ENCODE peak calls at places on chromosomes 16 and 17, in eight cellular contexts. O is ovary, A is lung, G is fibroblast of the aortic adventitia, Q is AG04450, Z is IMR-90, X is Calu3, J is transverse colon. D is an unnamed sample.

GRCh38 chr17:50949128-50950001 is 83.2 kb upstream of the TOB1 start:
- DNase-seq in O (peak; percentile 45), A (no peak), G (no peak), Q (no peak), Z (no peak), X (no peak), J (no peak), D (peak; percentile 37)

GRCh38 chr17:33234930-33235685 is 58.0 kb downstream of the ASIC2 start:
- DNase-seq in O (peak; percentile 78), A (peak; percentile 59), G (peak; percentile 91), Q (peak; percentile 79), Z (peak; percentile 97), X (no peak), J (peak; percentile 36), D (no peak)

GRCh38 chr16:674968-675883 is at the start of gene RHBDL1:
- DNase-seq in O (no peak), A (no peak), G (peak; percentile 6), Q (no peak), Z (peak; percentile 42), X (peak; percentile 51), J (peak; percentile 57), D (no peak)

GRCh38 chr17:61157246-61157887 is 242.3 kb upstream of the TBX2 start:
- DNase-seq in O (no peak), A (no peak), G (peak; percentile 22), Q (no peak), Z (peak; percentile 71), X (no peak), J (no peak), D (no peak)

GRCh38 chr17:65698381-65699061 is 137.1 kb upstream of the AXIN2 start:
- DNase-seq in O (no peak), A (peak; percentile 31), G (peak; percentile 92), Q (peak; percentile 34), Z (peak; percentile 76), X (no peak), J (no peak), D (no peak)

GRCh38 chr17:75482098-75482943 is 25.9 kb downstream of the TMEM94 start:
- DNase-seq in O (no peak), A (no peak), G (no peak), Q (no peak), Z (no peak), X (no peak), J (no peak), D (no peak)

GRCh38 chr16:66278111-66278531 is 88.4 kb upstream of the CDH5 start:
- DNase-seq in O (no peak), A (peak; percentile 86), G (no peak), Q (no peak), Z (no peak), X (peak; percentile 93), J (peak; percentile 51), D (no peak)

GRCh38 chr16:77763994-77764393 is 24.4 kb upstream of the VAT1L start:
- DNase-seq in O (no peak), A (peak; percentile 47), G (no peak), Q (no peak), Z (no peak), X (no peak), J (no peak), D (no peak)

GRCh38 chr17:36665417-36665816 is 64.0 kb downstream of the MRM1 start:
- DNase-seq in O (no peak), A (no peak), G (no peak), Q (no peak), Z (no peak), X (peak; percentile 63), J (no peak), D (no peak)

GRCh38 chr16:27287887-27288286 is 19.3 kb upstream of the NSMCE1 start:
- DNase-seq in O (no peak), A (no peak), G (no peak), Q (no peak), Z (no peak), X (no peak), J (no peak), D (no peak)

GRCh38 chr16:29816694-29817441 is 916 bp downstream of the PAGR1 start:
- DNase-seq in O (peak; percentile 74), A (no peak), G (peak; percentile 58), Q (no peak), Z (peak; percentile 60), X (peak; percentile 76), J (peak; percentile 73), D (no peak)

GRCh38 chr17:60887607-60888028 is 210.0 kb downstream of the BCAS3 start:
- DNase-seq in O (no peak), A (no peak), G (no peak), Q (no peak), Z (no peak), X (no peak), J (no peak), D (no peak)

DNA sequence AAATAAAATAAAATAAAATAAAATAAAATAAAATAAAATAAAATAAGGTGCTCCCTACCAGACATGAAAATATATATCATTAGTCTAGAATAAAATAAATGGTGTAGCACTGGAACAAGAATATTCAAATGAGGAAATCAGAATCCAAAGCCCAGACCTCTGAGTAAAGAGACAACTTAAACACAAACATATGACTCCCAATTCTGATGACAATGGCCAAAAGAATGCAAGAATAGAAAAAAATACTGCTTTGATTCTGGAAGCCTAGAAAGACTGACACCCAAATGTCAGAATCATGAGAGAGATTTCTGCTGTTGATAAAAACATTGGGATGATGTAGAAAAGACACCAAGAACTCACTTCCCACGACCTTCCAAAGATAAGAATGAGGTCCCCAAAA is 27.9 kb downstream of the MYOCD start:
- DNase-seq in O (no peak), A (no peak), G (no peak), Q (no peak), Z (peak; percentile 61), X (no peak), J (no peak), D (no peak)
- TF ChIP-seq CTCF in O (no peak), A (no peak), G (no peak), Q (no peak), Z (no peak), X (no peak), J (no peak), D (no peak)

GRCh38 chr17:62681939-62682381 is 54.5 kb downstream of the MRC2 start:
- DNase-seq in O (no peak), A (no peak), G (no peak), Q (no peak), Z (no peak), X (no peak), J (no peak), D (no peak)
- TF ChIP-seq CTCF in O (no peak), A (no peak), G (no peak), Q (no peak), Z (no peak), X (no peak), J (no peak), D (no peak)

GRCh38 chr16:53014287-53014686 is 38.4 kb downstream of the CHD9NB start:
- DNase-seq in O (no peak), A (no peak), G (no peak), Q (no peak), Z (no peak), X (no peak), J (no peak), D (no peak)
- TF ChIP-seq CTCF in O (no peak), A (no peak), G (no peak), Q (no peak), Z (no peak), X (no peak), J (no peak), D (no peak)

DNA sequence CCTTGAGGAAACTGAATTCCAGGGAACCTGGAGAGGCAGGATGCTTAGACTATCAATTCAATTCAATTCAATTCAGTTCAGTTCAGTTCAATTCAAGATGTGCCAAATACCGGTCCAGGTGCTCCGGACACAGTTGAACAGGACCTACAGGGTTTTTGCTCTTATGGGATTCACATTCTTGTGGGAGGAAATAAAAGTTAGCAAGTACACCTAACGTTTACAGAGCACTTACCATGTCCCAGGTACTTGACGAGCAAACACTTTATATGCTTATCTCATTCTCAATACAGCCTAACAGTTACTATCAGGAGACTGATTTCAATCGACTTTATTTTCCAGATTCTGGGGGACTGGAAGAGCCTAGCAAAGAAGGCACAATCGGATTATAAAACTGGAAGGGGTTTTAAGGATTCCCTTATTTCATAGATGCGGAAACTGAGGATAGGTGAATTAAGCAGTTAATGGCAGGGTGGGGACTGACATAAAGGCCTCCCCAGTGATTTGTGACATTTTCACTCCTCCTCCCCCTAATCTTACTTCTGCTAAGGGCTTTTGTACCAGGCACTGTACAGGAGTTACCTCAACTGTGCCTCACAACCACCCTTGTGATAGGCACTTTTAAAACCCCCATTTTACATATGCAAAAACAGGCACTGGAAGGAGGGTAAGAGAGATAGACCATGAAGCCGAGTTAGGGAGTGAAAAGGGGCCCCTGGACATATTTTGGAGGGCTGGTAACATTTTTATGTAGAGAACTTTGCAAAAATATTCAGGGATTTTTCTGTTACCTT is 666 bp upstream of the GDE1 start:
- DNase-seq in O (no peak), A (no peak), G (no peak), Q (no peak), Z (no peak), X (no peak), J (no peak), D (no peak)
- TF ChIP-seq CTCF in O (no peak), A (no peak), G (no peak), Q (no peak), Z (no peak), X (no peak), J (no peak), D (no peak)

GRCh38 chr17:14214271-14214670 is 22.4 kb downstream of the CDRT15 start:
- DNase-seq in O (no peak), A (no peak), G (peak; percentile 15), Q (no peak), Z (peak; percentile 24), X (no peak), J (no peak), D (no peak)

GRCh38 chr17:14211246-14211645 is 25.4 kb downstream of the CDRT15 start:
- DNase-seq in O (no peak), A (no peak), G (no peak), Q (no peak), Z (no peak), X (no peak), J (no peak), D (no peak)

GRCh38 chr17:14212401-14212800 is 24.3 kb downstream of the CDRT15 start:
- DNase-seq in O (no peak), A (no peak), G (no peak), Q (no peak), Z (no peak), X (no peak), J (no peak), D (no peak)

GRCh38 chr17:14209215-14209614 is 27.4 kb downstream of the CDRT15 start:
- DNase-seq in O (no peak), A (no peak), G (no peak), Q (no peak), Z (peak; percentile 17), X (peak; percentile 44), J (no peak), D (no peak)

GRCh38 chr17:14211778-14212177 is 24.9 kb downstream of the CDRT15 start:
- DNase-seq in O (peak; percentile 21), A (no peak), G (no peak), Q (no peak), Z (no peak), X (no peak), J (no peak), D (no peak)
- TF ChIP-seq CTCF in O (no peak), A (peak; percentile 9), G (peak; percentile 45), Q (peak; percentile 32), Z (peak; percentile 14), X (no peak), J (peak; percentile 24), D (peak; percentile 22)